ENCODE peak calls at places on chromosomes 2 and 18, in eight cellular contexts. G is heart left ventricle, A is brain microvascular endothelial cell, M is GM23338, K is WERI-Rb-1, H is fibroblast of lung, Y is colonic mucosa, V is HCT116. I is an unnamed sample.
A peak's percentile ranks its signal among the peaks of the same experiment; 100 is the strongest.

GRCh38 chr2:30422437-30422805 is 24.6 kb upstream of the LCLAT1 start:
- DNase-seq in G (peak; percentile 63), A (peak; percentile 56), M (no peak), K (no peak), H (no peak), Y (no peak), V (peak; percentile 37), I (no peak)

GRCh38 chr2:99430614-99431258 is 59.1 kb downstream of the REV1 start:
- DNase-seq in G (no peak), A (no peak), M (no peak), K (no peak), H (peak; percentile 92), Y (no peak), V (no peak), I (peak; percentile 78)

GRCh38 chr18:46623541-46623940 is 33.5 kb downstream of the LOXHD1 start:
- DNase-seq in G (peak; percentile 30), A (no peak), M (no peak), K (no peak), H (no peak), Y (no peak), V (no peak), I (no peak)

GRCh38 chr2:75526842-75527241 is 33.9 kb downstream of the EVA1A start:
- DNase-seq in G (no peak), A (no peak), M (no peak), K (no peak), H (no peak), Y (no peak), V (no peak), I (no peak)

GRCh38 chr2:88690591-88691338 is 708 bp upstream of the RPIA start:
- DNase-seq in G (no peak), A (no peak), M (peak; percentile 54), K (peak; percentile 34), H (no peak), Y (peak; percentile 64), V (peak; percentile 19), I (no peak)

GRCh38 chr2:175461839-175462238 is 280.3 kb upstream of the ATP5MC3 start:
- DNase-seq in G (no peak), A (no peak), M (no peak), K (no peak), H (no peak), Y (no peak), V (no peak), I (no peak)

GRCh38 chr18:3062798-3063563 is 50.0 kb upstream of the LPIN2 start:
- DNase-seq in G (peak; percentile 64), A (no peak), M (peak; percentile 82), K (peak; percentile 87), H (peak; percentile 44), Y (peak; percentile 82), V (peak; percentile 13), I (peak; percentile 28)

GRCh38 chr2:239814136-239814916 is 210.8 kb downstream of the NDUFA10 start:
- DNase-seq in G (no peak), A (no peak), M (no peak), K (peak; percentile 2), H (no peak), Y (no peak), V (no peak), I (no peak)

GRCh38 chr2:230886641-230887040 is 21.9 kb downstream of the ITM2C start:
- DNase-seq in G (no peak), A (no peak), M (peak; percentile 31), K (no peak), H (no peak), Y (no peak), V (no peak), I (no peak)

GRCh38 chr2:152555048-152555447 is 162.2 kb downstream of the PRPF40A start:
- DNase-seq in G (no peak), A (no peak), M (peak; percentile 52), K (no peak), H (peak; percentile 51), Y (no peak), V (no peak), I (peak; percentile 32)

GRCh38 chr2:225002656-225003045 is 39.6 kb downstream of the DOCK10 start:
- DNase-seq in G (no peak), A (no peak), M (no peak), K (no peak), H (no peak), Y (peak; percentile 32), V (no peak), I (no peak)

GRCh38 chr2:225004531-225004930 is 37.7 kb downstream of the DOCK10 start:
- DNase-seq in G (no peak), A (peak; percentile 20), M (no peak), K (no peak), H (peak; percentile 50), Y (no peak), V (no peak), I (peak; percentile 43)

GRCh38 chr2:224997802-224998201 is 44.5 kb downstream of the DOCK10 start:
- DNase-seq in G (peak; percentile 29), A (peak; percentile 25), M (no peak), K (no peak), H (peak; percentile 79), Y (no peak), V (no peak), I (peak; percentile 24)

GRCh38 chr2:224999784-225000183 is 42.5 kb downstream of the DOCK10 start:
- DNase-seq in G (no peak), A (no peak), M (no peak), K (no peak), H (peak; percentile 58), Y (no peak), V (no peak), I (no peak)

GRCh38 chr2:225002039-225002655 is 40.1 kb downstream of the DOCK10 start:
- DNase-seq in G (peak; percentile 37), A (peak; percentile 61), M (peak; percentile 91), K (peak; percentile 45), H (peak; percentile 89), Y (peak; percentile 83), V (peak; percentile 43), I (peak; percentile 78)
- H3K4me3 ChIP-seq in G (no peak overlapping the region), A (no peak overlapping the region), M (no peak overlapping the region), K (no peak overlapping the region), H (no peak overlapping the region), Y (no peak overlapping the region), V (no peak overlapping the region), I (no peak overlapping the region)

GRCh38 chr2:207044380-207044779 is 105.1 kb downstream of the CPO start:
- DNase-seq in G (no peak), A (no peak), M (no peak), K (no peak), H (no peak), Y (no peak), V (no peak), I (no peak)

GRCh38 chr2:207044963-207045362 is 105.6 kb downstream of the CPO start:
- DNase-seq in G (no peak), A (no peak), M (no peak), K (no peak), H (no peak), Y (no peak), V (no peak), I (no peak)

GRCh38 chr2:207045531-207045930 is 106.2 kb downstream of the CPO start:
- DNase-seq in G (no peak), A (no peak), M (no peak), K (no peak), H (no peak), Y (no peak), V (no peak), I (no peak)

GRCh38 chr2:207048421-207048820 is 109.1 kb downstream of the CPO start:
- DNase-seq in G (no peak), A (no peak), M (no peak), K (no peak), H (no peak), Y (no peak), V (no peak), I (peak; percentile 50)

DNA sequence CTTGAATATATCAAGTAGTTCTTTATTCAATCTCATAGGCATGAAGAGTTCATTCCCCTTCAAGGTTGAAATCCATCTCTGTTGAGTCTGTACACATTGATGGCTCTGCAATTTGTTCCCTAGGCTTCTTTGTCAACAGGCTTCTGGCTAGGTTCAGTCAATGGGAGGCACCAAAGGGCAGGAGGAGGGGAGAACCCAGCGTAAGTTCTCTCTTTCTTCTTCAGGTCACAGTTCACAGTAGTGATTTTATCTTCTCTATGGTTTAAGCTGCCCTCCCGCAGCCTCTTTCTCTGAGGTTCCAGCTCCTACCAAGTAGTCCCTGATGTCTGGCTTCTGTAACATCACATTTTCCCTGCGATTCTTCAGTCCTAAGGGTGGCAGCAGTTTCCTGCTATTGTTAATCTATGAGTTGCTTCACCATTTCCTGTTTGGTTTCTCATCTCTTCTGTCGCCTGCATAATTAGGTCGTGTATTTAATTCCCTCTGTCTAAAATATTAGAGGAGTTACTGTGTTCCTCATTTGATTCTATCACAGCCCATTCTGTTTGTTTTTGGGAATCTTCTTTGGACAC is 107.4 kb downstream of the CPO start:
- DNase-seq in G (no peak), A (no peak), M (no peak), K (no peak), H (peak; percentile 22), Y (no peak), V (no peak), I (no peak)
- TF ChIP-seq CTCF in G (peak; percentile 30), A (peak; percentile 12), M (peak; percentile 12), K (no peak), H (no peak), Y (no peak), V (no peak), I (no peak)

GRCh38 chr2:235501663-235502009 is 7.8 kb downstream of the AGAP1 start:
- DNase-seq in G (no peak), A (no peak), M (no peak), K (peak; percentile 90), H (no peak), Y (no peak), V (no peak), I (no peak)
- H3K4me3 ChIP-seq in G (peak overlapping the region; percentile 26), A (no peak overlapping the region), M (peak overlapping the region; percentile 20), K (no peak overlapping the region), H (peak overlapping the region; percentile 32), Y (no peak overlapping the region), V (no peak overlapping the region), I (no peak overlapping the region)

GRCh38 chr2:67323209-67323991 is 73.7 kb upstream of the ETAA1 start:
- DNase-seq in G (no peak), A (no peak), M (no peak), K (no peak), H (peak; percentile 28), Y (no peak), V (no peak), I (no peak)

GRCh38 chr2:67318014-67318413 is 79.1 kb upstream of the ETAA1 start:
- DNase-seq in G (no peak), A (no peak), M (no peak), K (no peak), H (no peak), Y (no peak), V (no peak), I (no peak)

GRCh38 chr2:67318966-67319590 is 78.1 kb upstream of the ETAA1 start:
- DNase-seq in G (no peak), A (no peak), M (no peak), K (no peak), H (no peak), Y (no peak), V (no peak), I (no peak)

DNA sequence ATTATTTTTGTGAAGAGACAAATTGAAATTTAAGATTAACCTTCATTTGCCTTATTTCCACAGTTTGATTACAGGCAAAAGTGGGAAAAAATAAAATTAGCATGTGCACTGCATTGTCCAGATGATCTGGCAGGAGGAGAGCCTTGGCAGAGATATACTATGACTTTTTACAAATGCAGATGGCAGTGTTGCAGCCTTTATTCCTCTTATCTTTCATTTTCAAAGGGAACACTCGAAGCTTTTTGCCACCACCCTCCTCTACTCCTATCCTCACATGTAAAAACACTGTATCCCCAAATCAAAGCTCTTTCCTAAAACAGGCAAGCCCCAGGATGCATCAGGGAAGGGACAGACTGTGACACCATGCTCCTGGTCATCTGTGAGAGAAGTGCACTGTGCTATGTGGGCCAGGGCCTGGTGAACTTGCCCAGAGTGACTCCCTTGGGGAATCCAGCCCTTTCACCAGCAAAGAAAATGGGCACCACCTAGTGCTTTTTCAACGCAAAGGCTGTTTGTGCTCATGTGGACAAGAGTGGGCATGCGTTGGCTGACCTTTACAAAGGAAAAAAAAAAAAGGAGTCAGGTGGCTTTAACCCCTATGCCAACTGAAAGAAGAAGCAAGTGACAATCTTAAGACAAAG is 74.7 kb upstream of the ETAA1 start:
- DNase-seq in G (peak; percentile 27), A (peak; percentile 33), M (peak; percentile 72), K (peak; percentile 65), H (peak; percentile 79), Y (peak; percentile 29), V (peak; percentile 47), I (peak; percentile 64)
- TF ChIP-seq CTCF in G (peak; percentile 25), A (peak; percentile 72), M (peak; percentile 80), K (peak; percentile 65), H (peak; percentile 49), Y (no peak), V (peak; percentile 50), I (peak; percentile 67)

I was measured in astrocyte of the spinal cord.